ENCODE peak calls at places on chromosomes 12 and 14, in eight cellular contexts. U is pancreas, R is GM12878, P is RWPE2, Z is HCT116, N is lower lobe of right lung, V is mammary epithelial cell, K is dorsolateral prefrontal cortex. G is an unnamed sample.

GRCh38 chr12:75702477-75703093 is 191.2 kb upstream of the KRR1 start:
- DNase-seq in U (no peak), R (no peak), P (no peak), Z (no peak), N (no peak), V (no peak), K (no peak), G (no peak)

GRCh38 chr12:57000393-57000792 is 6.0 kb downstream of the ZBTB39 start:
- DNase-seq in U (no peak), R (no peak), P (no peak), Z (no peak), N (no peak), V (no peak), K (no peak), G (no peak)

GRCh38 chr14:63555572-63555971 is 12.4 kb upstream of the PPP2R5E start:
- DNase-seq in U (no peak), R (no peak), P (no peak), Z (no peak), N (no peak), V (no peak), K (no peak), G (no peak)

GRCh38 chr12:77841467-77842054 is 10.9 kb downstream of the NAV3 start:
- DNase-seq in U (no peak), R (no peak), P (no peak), Z (no peak), N (no peak), V (peak; percentile 48), K (no peak), G (peak; percentile 8)

GRCh38 chr12:58500399-58500798 is 419.9 kb downstream of the LRIG3 start:
- DNase-seq in U (no peak), R (no peak), P (no peak), Z (no peak), N (no peak), V (peak; percentile 50), K (no peak), G (no peak)

GRCh38 chr14:37721976-37722659 is 126.7 kb downstream of the TTC6 start:
- DNase-seq in U (no peak), R (no peak), P (no peak), Z (no peak), N (no peak), V (peak; percentile 52), K (no peak), G (peak; percentile 18)

GRCh38 chr12:22527999-22528398 is 16.3 kb downstream of the C2CD5 start:
- DNase-seq in U (no peak), R (no peak), P (no peak), Z (no peak), N (no peak), V (no peak), K (no peak), G (peak; percentile 20)

GRCh38 chr14:101927859-101928258 is 36.5 kb upstream of the DYNC1H1 start:
- DNase-seq in U (peak; percentile 54), R (no peak), P (no peak), Z (no peak), N (peak; percentile 87), V (peak; percentile 60), K (peak; percentile 57), G (peak; percentile 26)

GRCh38 chr14:91388551-91388975 is 29.1 kb downstream of the CCDC88C start:
- DNase-seq in U (no peak), R (no peak), P (no peak), Z (no peak), N (no peak), V (no peak), K (no peak), G (no peak)

GRCh38 chr12:113007166-113007565 is 28.8 kb downstream of the OAS2 start:
- DNase-seq in U (no peak), R (no peak), P (no peak), Z (peak; percentile 4), N (no peak), V (peak; percentile 77), K (no peak), G (no peak)

GRCh38 chr12:4144676-4145075 is 128.9 kb upstream of the CCND2 start:
- DNase-seq in U (no peak), R (no peak), P (no peak), Z (no peak), N (no peak), V (no peak), K (no peak), G (no peak)

GRCh38 chr12:103441437-103442186 is 54.2 kb downstream of the C12orf42 start:
- DNase-seq in U (no peak), R (peak; percentile 97), P (no peak), Z (no peak), N (no peak), V (no peak), K (no peak), G (no peak)

GRCh38 chr14:59281613-59282012 is 93.1 kb downstream of the DAAM1 start:
- DNase-seq in U (no peak), R (no peak), P (no peak), Z (no peak), N (no peak), V (peak; percentile 83), K (no peak), G (peak; percentile 78)

GRCh38 chr12:86663691-86664090 is 407.5 kb upstream of the MGAT4C start:
- DNase-seq in U (no peak), R (no peak), P (no peak), Z (no peak), N (no peak), V (no peak), K (no peak), G (no peak)

GRCh38 chr12:16086462-16086861 is 175.3 kb downstream of the DERA start:
- DNase-seq in U (no peak), R (no peak), P (no peak), Z (no peak), N (no peak), V (no peak), K (no peak), G (no peak)

GRCh38 chr14:35404496-35405303 is at the start of gene NFKBIA:
- DNase-seq in U (peak; percentile 97), R (peak; percentile 86), P (peak; percentile 93), Z (peak; percentile 52), N (peak; percentile 93), V (peak; percentile 94), K (peak; percentile 89), G (peak; percentile 85)

GRCh38 chr14:96126783-96127271 is 77.8 kb upstream of the BDKRB2 start:
- DNase-seq in U (no peak), R (no peak), P (no peak), Z (no peak), N (no peak), V (no peak), K (no peak), G (no peak)

GRCh38 chr14:53509227-53509822 is 356.2 kb upstream of the DDHD1 start:
- DNase-seq in U (no peak), R (no peak), P (peak; percentile 66), Z (no peak), N (no peak), V (peak; percentile 77), K (no peak), G (peak; percentile 56)

GRCh38 chr12:11855993-11856374 is 206.5 kb downstream of the ETV6 start:
- DNase-seq in U (no peak), R (no peak), P (no peak), Z (no peak), N (no peak), V (no peak), K (no peak), G (no peak)

GRCh38 chr12:81668475-81668874 is 90.7 kb downstream of the PPFIA2 start:
- DNase-seq in U (no peak), R (no peak), P (no peak), Z (peak; percentile 26), N (no peak), V (peak; percentile 87), K (no peak), G (peak; percentile 58)

GRCh38 chr14:86601813-86602212 is 1071.9 kb downstream of the FLRT2 start:
- DNase-seq in U (no peak), R (no peak), P (no peak), Z (no peak), N (no peak), V (no peak), K (no peak), G (no peak)

GRCh38 chr12:10501031-10501430 is 4.7 kb upstream of the EIF2S3B start:
- DNase-seq in U (no peak), R (no peak), P (no peak), Z (peak; percentile 2), N (no peak), V (peak; percentile 9), K (no peak), G (peak; percentile 11)
- TF ChIP-seq CTCF in U (no peak), R (no peak), P (peak; percentile 52), Z (peak; percentile 60), N (peak; percentile 8), V (peak; percentile 67), K (peak; percentile 52), G (peak; percentile 42)

DNA sequence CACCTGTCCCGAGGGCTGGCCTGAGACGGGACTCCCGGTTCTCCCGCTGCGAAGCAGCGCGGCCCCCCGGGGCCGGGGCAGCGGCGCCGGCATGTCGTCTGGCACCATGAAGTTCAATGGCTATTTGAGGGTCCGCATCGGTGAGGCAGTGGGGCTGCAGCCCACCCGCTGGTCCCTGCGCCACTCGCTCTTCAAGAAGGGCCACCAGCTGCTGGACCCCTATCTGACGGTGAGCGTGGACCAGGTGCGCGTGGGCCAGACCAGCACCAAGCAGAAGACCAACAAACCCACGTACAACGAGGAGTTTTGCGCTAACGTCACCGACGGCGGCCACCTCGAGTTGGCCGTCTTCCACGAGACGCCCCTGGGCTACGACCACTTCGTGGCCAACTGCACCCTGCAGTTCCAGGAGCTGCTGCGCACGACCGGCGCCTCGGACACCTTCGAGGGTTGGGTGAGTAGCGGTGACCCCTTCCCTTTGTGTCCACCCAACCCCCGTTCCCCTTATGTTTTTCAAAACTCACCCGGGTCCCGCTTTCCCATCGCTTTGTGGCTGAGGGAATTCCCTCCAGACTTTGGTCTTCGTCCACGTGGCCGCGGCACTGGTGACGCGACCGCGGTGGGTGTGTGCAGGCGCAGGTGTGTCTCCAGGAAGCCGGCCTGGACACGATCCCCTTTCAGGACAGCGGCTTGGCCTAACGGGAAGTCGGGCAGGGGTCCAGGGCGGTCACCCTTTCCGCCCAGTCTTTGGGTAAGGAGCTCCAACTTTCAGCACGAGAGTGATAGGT is 826 bp downstream of the PRKCH start:
- DNase-seq in U (peak; percentile 86), R (no peak), P (peak; percentile 87), Z (no peak), N (peak; percentile 81), V (peak; percentile 89), K (no peak), G (peak; percentile 52)
- H3K27ac ChIP-seq in U (no peak overlapping the region), R (peak overlapping the region; percentile 80), P (peak overlapping the region; percentile 68), Z (peak overlapping the region; percentile 50), N (peak overlapping the region; percentile 89), V (peak overlapping the region; percentile 97), K (no peak overlapping the region), G (peak overlapping the region; percentile 92)

DNA sequence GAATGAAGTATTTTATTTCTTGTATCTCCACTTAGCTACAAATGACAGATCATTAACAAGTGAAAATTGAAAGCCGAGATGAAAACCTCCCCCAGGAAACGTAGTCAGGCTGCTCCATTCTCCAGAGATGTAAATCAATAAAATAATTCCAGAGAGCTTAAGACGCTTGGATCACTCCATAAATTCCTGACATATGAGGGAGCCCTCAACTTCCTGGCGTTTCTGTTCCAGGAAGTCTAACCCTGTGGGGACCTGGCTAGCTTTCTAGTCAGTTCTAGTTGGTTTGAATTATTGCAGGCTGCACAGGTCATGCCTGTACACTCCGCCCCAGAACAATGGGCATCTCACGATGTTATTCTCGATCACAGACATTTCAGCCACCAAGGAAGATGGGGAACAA is 76.3 kb downstream of the RIMBP2 start:
- DNase-seq in U (no peak), R (no peak), P (no peak), Z (no peak), N (no peak), V (no peak), K (no peak), G (no peak)
- TF ChIP-seq CTCF in U (no peak), R (no peak), P (no peak), Z (no peak), N (no peak), V (no peak), K (no peak), G (no peak)

GRCh38 chr14:54579606-54580005 is 12.7 kb downstream of the SAMD4A start:
- DNase-seq in U (no peak), R (no peak), P (no peak), Z (no peak), N (no peak), V (no peak), K (no peak), G (no peak)
- H3K27ac ChIP-seq in U (no peak overlapping the region), R (no peak overlapping the region), P (no peak overlapping the region), Z (no peak overlapping the region), N (no peak overlapping the region), V (no peak overlapping the region), K (no peak overlapping the region), G (no peak overlapping the region)